ENCODE peak calls at places on chromosomes 13 and 19, in eight cellular contexts. C is IMR-90, S is Caco-2, I is astrocyte, N is PC-3, J is SK-N-SH, G is endodermal cell, H is testis. R is an unnamed sample. For H3K4me1, the result is how much of the 10 kb centered on the place peaks cover.

GRCh38 chr19:1259206-1259872 is 9.8 kb upstream of the CIRBP start:
- DNase-seq in C (peak), S (peak), I (no peak), N (peak), J (peak), G (peak), H (no peak), R (peak)

GRCh38 chr19:17214531-17215124 is 529 bp upstream of the USE1 start:
- DNase-seq in C (no peak), S (no peak), I (no peak), N (no peak), J (peak), G (peak), H (no peak), R (no peak)

GRCh38 chr13:59422646-59423045 is 741.1 kb downstream of the DIAPH3 start:
- DNase-seq in C (peak), S (no peak), I (no peak), N (no peak), J (no peak), G (peak), H (no peak), R (no peak)

GRCh38 chr13:72850959-72851677 is 69.2 kb downstream of the PIBF1 start:
- DNase-seq in C (no peak), S (no peak), I (no peak), N (no peak), J (peak), G (peak), H (no peak), R (peak)

GRCh38 chr13:99357149-99357596 is 50.0 kb upstream of the GPR183 start:
- DNase-seq in C (peak), S (no peak), I (peak), N (peak), J (no peak), G (no peak), H (no peak), R (no peak)

GRCh38 chr19:45123440-45123850 is 30.5 kb downstream of the PPP1R37 start:
- DNase-seq in C (no peak), S (peak), I (no peak), N (peak), J (no peak), G (no peak), H (no peak), R (no peak)

GRCh38 chr13:99876651-99877050 is 94.9 kb downstream of the ZIC5 start:
- DNase-seq in C (no peak), S (no peak), I (no peak), N (no peak), J (no peak), G (no peak), H (no peak), R (no peak)

GRCh38 chr13:41942462-41943094 is 18.3 kb downstream of the VWA8 start:
- DNase-seq in C (peak), S (peak), I (peak), N (peak), J (no peak), G (peak), H (no peak), R (no peak)

GRCh38 chr13:72565893-72566292 is 161.5 kb downstream of the MZT1 start:
- DNase-seq in C (peak), S (peak), I (peak), N (peak), J (peak), G (no peak), H (no peak), R (no peak)

GRCh38 chr19:14333101-14333871 is 48.0 kb upstream of the ADGRE5 start:
- DNase-seq in C (no peak), S (peak), I (no peak), N (peak), J (peak), G (peak), H (peak), R (no peak)

GRCh38 chr19:15091918-15092753 is 10.1 kb downstream of the OR1I1 start:
- DNase-seq in C (peak), S (peak), I (peak), N (peak), J (peak), G (peak), H (peak), R (peak)

GRCh38 chr19:28687296-28687695 is 525.7 kb downstream of the UQCRFS1 start:
- DNase-seq in C (no peak), S (no peak), I (no peak), N (no peak), J (no peak), G (no peak), H (no peak), R (no peak)

GRCh38 chr19:28685802-28686201 is 527.1 kb downstream of the UQCRFS1 start:
- DNase-seq in C (no peak), S (no peak), I (no peak), N (no peak), J (no peak), G (no peak), H (no peak), R (no peak)

GRCh38 chr19:28691683-28692082 is 521.3 kb downstream of the UQCRFS1 start:
- DNase-seq in C (no peak), S (no peak), I (no peak), N (no peak), J (no peak), G (no peak), H (no peak), R (no peak)

DNA sequence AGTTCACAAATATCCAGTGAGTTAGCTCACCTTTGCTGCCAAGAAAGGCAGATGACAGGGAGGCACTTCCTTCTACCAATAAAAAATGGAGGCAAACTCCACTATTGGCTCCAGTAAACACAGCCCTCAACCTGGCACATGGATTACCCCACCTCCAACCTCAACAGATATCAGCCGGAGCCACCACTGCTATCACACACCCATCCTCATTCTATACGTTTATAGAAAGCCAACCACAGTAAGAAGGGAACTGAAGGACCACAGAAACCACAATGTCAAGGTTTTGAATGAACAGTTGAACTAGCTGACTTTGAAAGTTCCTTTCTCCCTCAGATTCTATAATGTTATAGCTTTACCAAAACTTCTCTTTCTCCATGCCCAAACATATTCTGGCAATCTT is 526.2 kb downstream of the UQCRFS1 start:
- DNase-seq in C (no peak), S (no peak), I (no peak), N (no peak), J (no peak), G (no peak), H (no peak), R (no peak)
- H3K4me1 ChIP-seq in C (under half), S (under half), I (under half), N (under half), J (under half), G (under half), H (under half), R (under half)

DNA sequence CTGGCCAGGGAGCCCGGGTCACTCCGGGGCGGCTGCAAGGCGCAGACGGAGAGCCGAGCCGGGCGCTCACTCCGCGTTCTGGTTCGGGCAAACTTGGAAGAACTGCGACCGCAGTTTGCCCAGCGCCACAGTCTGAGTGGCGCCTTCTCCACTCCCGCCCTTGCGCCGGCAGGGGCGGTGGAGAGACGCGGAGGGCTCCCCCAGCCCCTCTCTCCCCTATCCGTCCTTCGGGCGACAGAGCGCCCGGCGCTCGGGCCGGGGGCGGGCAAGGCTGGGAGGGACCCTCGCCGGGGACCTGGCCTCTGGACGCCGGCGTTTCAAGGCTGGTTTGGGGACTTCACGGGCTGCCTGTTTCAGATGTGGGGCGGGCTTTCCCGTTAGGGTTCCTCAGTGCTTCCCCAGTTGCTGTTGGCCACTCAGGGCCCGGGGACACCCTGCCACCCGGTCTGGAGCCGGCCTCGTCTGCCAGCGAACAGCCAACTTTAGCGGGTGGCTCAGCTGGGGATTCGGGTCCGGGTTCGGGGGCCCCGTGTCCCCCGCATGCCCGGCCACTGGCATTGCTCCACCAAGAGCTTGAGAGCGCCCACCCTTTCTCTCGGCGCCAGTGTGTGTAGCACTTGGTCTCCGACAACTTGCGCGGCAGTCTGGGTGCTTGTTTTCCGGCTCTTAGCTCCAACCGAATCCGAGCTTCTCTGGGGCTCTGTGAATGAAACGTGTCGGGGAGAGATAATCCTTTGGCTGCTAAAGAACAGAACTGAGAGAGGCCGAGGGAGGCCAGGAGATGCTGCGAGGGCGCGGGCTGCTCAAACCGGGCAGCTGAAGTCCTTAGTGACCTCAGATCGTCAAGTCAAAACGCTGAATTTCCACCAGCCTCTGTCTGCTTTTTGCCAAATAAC is 1.5 kb downstream of the GPC6 start:
- DNase-seq in C (peak), S (no peak), I (peak), N (peak), J (peak), G (peak), H (peak), R (no peak)
- TF ChIP-seq CTCF in C (peak), S (no peak), I (peak), N (peak), J (peak), G (peak), H (no peak), R (peak)

DNA sequence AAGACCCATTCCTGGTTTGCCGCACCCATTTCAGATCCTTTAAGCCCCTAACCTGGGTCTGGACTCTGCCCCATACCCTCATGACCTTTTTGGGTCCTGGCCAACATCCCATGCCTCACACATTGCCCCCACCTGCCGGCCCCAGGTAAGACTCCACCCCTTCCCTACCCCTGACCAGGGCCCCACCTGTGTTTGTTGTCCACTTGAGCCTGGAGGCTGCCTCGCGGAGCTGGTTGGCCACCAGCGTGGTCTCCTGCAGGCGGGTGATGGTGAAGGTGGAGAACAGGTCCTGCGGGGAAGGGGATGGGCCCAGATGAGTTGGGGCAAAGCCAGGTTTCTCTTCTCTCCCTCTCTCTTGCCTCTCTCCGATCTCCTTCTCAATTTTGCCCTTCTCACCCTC is 19.5 kb downstream of the MAN2B1 start:
- DNase-seq in C (no peak), S (no peak), I (no peak), N (no peak), J (peak), G (no peak), H (no peak), R (peak)
- H3K4me3 ChIP-seq in C (no peak), S (no peak), I (no peak), N (no peak), J (no peak), G (no peak), H (no peak), R (no peak)

GRCh38 chr13:40611635-40612422 is 54.6 kb downstream of the FOXO1 start:
- DNase-seq in C (no peak), S (no peak), I (no peak), N (no peak), J (no peak), G (peak), H (no peak), R (no peak)
- H3K4me1 ChIP-seq in C (under half), S (under half), I (under half), N (under half), J (under half), G (under half), H (under half), R (half or more)

GRCh38 chr19:13024958-13025653 is 29.8 kb downstream of the NFIX start:
- DNase-seq in C (no peak), S (no peak), I (no peak), N (peak), J (no peak), G (peak), H (no peak), R (no peak)

GRCh38 chr19:13024126-13024957 is 29.1 kb downstream of the NFIX start:
- DNase-seq in C (peak), S (no peak), I (no peak), N (peak), J (no peak), G (peak), H (no peak), R (no peak)

GRCh38 chr19:13022111-13022858 is 27.0 kb downstream of the NFIX start:
- DNase-seq in C (peak), S (no peak), I (peak), N (no peak), J (no peak), G (no peak), H (no peak), R (no peak)

GRCh38 chr19:13023666-13024065 is 28.4 kb downstream of the NFIX start:
- DNase-seq in C (no peak), S (no peak), I (no peak), N (peak), J (peak), G (no peak), H (no peak), R (no peak)

GRCh38 chr19:13022859-13023636 is 27.8 kb downstream of the NFIX start:
- DNase-seq in C (peak), S (no peak), I (peak), N (peak), J (peak), G (peak), H (peak), R (peak)
- TF ChIP-seq CTCF in C (no peak), S (no peak), I (no peak), N (no peak), J (peak), G (no peak), H (no peak), R (no peak)

DNA sequence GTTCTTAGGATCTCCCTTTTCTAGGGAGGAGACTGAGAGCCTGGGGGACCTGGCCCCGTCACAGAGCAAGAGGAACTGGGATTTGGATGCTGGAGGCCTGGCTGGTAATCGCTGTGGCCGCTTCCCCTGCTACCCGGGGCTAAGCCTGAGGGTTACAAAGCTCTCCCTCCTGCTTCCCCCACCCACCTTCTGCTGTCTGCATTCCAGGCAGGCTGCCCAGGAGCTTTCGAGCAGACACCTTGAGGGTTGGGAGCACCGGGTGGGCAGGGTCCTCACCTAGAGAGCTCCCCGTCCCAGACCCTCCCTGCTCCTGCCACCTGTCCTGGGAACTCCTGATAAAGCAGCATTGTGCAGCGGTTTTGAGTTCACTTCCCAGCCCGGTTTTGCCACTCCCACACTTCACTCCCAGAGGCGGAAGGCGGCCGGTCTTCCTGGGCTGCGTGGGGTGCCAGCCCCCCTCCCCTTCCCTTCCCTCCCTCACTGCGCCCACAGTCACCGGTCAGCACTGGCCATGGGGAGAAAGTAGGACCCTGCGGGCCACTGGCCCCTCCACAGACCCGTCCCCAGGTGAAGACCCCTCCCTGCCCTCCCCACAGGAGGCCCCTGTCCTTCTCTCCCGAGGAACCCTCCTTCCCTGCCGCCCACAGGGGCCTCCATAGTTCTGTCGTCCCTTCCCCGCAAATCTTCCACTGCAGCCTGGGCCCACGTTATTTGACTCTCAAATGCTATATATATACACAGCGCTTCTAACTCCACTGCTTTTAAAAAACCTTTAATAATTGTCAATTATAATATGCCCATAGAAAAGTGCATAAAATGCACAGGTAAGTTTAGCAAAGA is 8.1 kb downstream of the PAK4 start:
- DNase-seq in C (no peak), S (no peak), I (no peak), N (no peak), J (peak), G (peak), H (peak), R (peak)
- H3K4me3 ChIP-seq in C (no peak), S (no peak), I (no peak), N (no peak), J (no peak), G (no peak), H (no peak), R (no peak)

GRCh38 chr19:18843960-18844359 is 12.2 kb downstream of the UPF1 start:
- DNase-seq in C (no peak), S (no peak), I (peak), N (no peak), J (no peak), G (no peak), H (no peak), R (no peak)
- H3K4me1 ChIP-seq in C (under half), S (under half), I (under half), N (under half), J (under half), G (under half), H (half or more), R (half or more)

GRCh38 chr19:51289635-51290034 is 21.8 kb upstream of the IGLON5 start:
- DNase-seq in C (no peak), S (no peak), I (no peak), N (no peak), J (no peak), G (no peak), H (no peak), R (no peak)
- TF ChIP-seq CTCF in C (no peak), S (no peak), I (no peak), N (no peak), J (no peak), G (no peak), H (no peak), R (no peak)

DNA sequence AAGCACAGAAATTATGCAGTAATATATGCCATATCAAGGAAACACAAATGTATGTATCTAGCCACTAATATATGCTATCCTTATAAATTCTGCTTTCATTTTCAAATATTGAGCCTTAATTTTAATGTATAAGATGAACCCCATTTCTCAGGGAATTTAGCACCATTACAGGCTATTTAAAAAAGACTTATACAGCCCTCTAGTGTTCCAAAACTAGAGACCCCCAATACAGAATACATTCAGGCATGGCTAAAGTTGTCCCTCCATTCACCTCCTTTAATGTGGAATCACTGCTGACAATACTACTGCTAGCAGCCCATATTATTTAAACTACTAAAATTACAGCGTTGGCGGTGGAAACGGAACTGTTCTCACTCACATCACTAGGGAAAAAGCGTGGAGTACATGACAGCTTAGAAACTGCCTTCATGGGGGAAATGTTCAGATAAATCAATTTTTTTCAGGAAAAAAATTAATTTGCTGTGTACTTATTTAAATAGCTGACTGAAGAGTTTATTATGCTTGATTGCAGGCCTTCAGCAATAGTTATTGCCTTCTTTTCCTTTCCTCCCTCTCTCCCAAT is 541.0 kb downstream of the PCDH9 start:
- DNase-seq in C (no peak), S (no peak), I (no peak), N (no peak), J (peak), G (no peak), H (no peak), R (no peak)
- H3K4me3 ChIP-seq in C (no peak), S (no peak), I (no peak), N (no peak), J (no peak), G (no peak), H (no peak), R (no peak)

DNA sequence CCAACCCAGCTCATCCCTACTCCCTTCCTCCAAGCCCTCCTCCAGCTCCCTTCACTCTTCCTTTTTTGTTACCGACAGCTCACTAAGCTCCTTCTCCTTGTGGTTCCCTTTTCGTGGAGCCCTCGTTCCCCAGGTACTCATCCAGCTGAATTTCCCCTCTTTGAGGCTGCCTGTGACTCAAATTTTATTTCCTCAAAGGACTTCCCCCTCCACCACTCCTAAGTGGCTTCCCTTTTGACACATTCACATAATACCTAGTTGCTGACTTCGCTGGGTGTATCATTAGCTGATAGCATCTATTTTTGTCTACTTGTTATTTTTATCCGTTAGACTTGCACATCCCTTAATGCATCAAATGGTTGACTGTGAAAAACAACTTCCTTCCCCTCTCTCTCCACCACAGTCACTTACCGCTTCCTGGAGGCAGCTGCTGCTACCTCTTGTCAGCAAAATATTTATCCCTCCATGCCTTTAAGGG is 14.5 kb downstream of the FFAR2 start:
- DNase-seq in C (no peak), S (no peak), I (no peak), N (no peak), J (no peak), G (no peak), H (no peak), R (no peak)
- H3K4me1 ChIP-seq in C (under half), S (under half), I (under half), N (under half), J (under half), G (under half), H (under half), R (under half)